ENCODE peak calls at places on chromosomes 1 and 21, in six cellular contexts. K is activated naive CD8-positive, alpha-beta T cell treated with anti-CD3 and anti-CD28 coated beads, Interleukin-2, amount 50 U/mL, for 16 hours; U is fibroblast of pulmonary artery; T is T-cell; M is NCI-H2107; H is left lung. F is an unnamed sample.

GRCh38 chr1:212858461-212859265 is 588 bp downstream of the FLVCR1 start:
- DNase-seq in K (no peak), H (peak), T (peak), M (no peak), U (peak), F (peak)

GRCh38 chr1:170657275-170657853 is 6.6 kb upstream of the PRRX1 start:
- DNase-seq in K (no peak), H (no peak), M (peak), U (no peak), T (no peak), F (no peak)

GRCh38 chr1:156128749-156129682 is 14.5 kb downstream of the LMNA start:
- DNase-seq in T (no peak), M (no peak), H (no peak), U (peak), K (no peak), F (no peak)

GRCh38 chr1:176853503-176853902 is 311.0 kb downstream of the ASTN1 start:
- DNase-seq in T (no peak), M (no peak), H (no peak), U (no peak), K (no peak), F (no peak)

GRCh38 chr1:169676001-169676400 is 35.4 kb downstream of the SELL start:
- DNase-seq in M (no peak), T (no peak), H (no peak), K (no peak), U (peak), F (no peak)

GRCh38 chr1:181872562-181872961 is 188.9 kb downstream of the ZNF648 start:
- DNase-seq in U (no peak), K (no peak), H (no peak), M (no peak), T (no peak), F (no peak)

GRCh38 chr1:70358921-70359564 is 4.5 kb upstream of the ANKRD13C start:
- DNase-seq in U (no peak), K (no peak), M (no peak), H (no peak), T (no peak), F (no peak)

GRCh38 chr1:52756020-52756419 is 29.8 kb downstream of the ZYG11B start:
- DNase-seq in M (no peak), U (no peak), T (no peak), H (no peak), K (no peak), F (no peak)

GRCh38 chr1:234875953-234876814 is 252.5 kb downstream of the TOMM20 start:
- DNase-seq in K (no peak), H (no peak), U (peak), M (no peak), T (no peak), F (peak)

GRCh38 chr1:3763351-3764125 is 9.0 kb upstream of the SMIM1 start:
- DNase-seq in U (no peak), K (no peak), H (peak), M (no peak), T (no peak), F (no peak)

GRCh38 chr1:18178125-18178524 is 70.5 kb downstream of the IGSF21 start:
- DNase-seq in U (no peak), H (no peak), M (no peak), K (no peak), T (no peak), F (no peak)

GRCh38 chr21:29299046-29299905 is 554 bp downstream of the BACH1 start:
- DNase-seq in U (peak), K (peak), H (peak), M (peak), T (peak), F (peak)